ENCODE peak calls at places on chromosomes 1 and 21, in four cellular contexts. Z is glutamatergic neuron, X is omental fat pad, V is COR-L47. H is an unnamed sample.

GRCh38 chr1:151887028-151887427 is 22.3 kb downstream of the THEM4 start:
- DNase-seq in X (no peak), Z (no peak), V (no peak), H (no peak)

GRCh38 chr1:11053758-11054137 is 6.1 kb downstream of the SRM start:
- DNase-seq in Z (no peak), X (no peak), V (no peak), H (peak; percentile 78)

GRCh38 chr21:25362375-25363267 is 244.7 kb downstream of the MRPL39 start:
- DNase-seq in X (no peak), Z (no peak), V (no peak), H (no peak)

GRCh38 chr1:119715542-119715941 is 3.8 kb downstream of the PHGDH start:
- DNase-seq in Z (no peak), V (no peak), X (no peak), H (no peak)

GRCh38 chr1:23214640-23215039 is 2.7 kb downstream of the HTR1D start:
- DNase-seq in V (no peak), X (no peak), Z (no peak), H (no peak)

GRCh38 chr1:84159533-84160240 is 15.6 kb downstream of the PRKACB start:
- DNase-seq in Z (no peak), V (no peak), X (no peak), H (no peak)

GRCh38 chr1:234605983-234606730 is 3.8 kb downstream of the IRF2BP2 start:
- DNase-seq in V (peak; percentile 28), X (no peak), Z (no peak), H (no peak)

GRCh38 chr21:35149698-35150097 is 100.6 kb upstream of the RUNX1 start:
- DNase-seq in Z (no peak), X (no peak), V (no peak), H (no peak)

GRCh38 chr1:210792703-210793102 is 341.2 kb downstream of the KCNH1 start:
- DNase-seq in Z (no peak), X (no peak), V (no peak), H (no peak)

GRCh38 chr1:234962340-234962989 is 166.2 kb downstream of the TOMM20 start:
- DNase-seq in V (no peak), Z (no peak), X (no peak), H (no peak)

GRCh38 chr21:41098076-41098475 is 69.9 kb upstream of the BACE2 start:
- DNase-seq in X (no peak), V (no peak), Z (no peak), H (no peak)